ENCODE peak calls at places on chromosomes 1 and 21, in seven cellular contexts. T is HCT116, Q is HepG2, V is K562, F is SK-N-SH, N is GM12878, C is H1. B is an unnamed sample.

GRCh38 chr21:45308211-45309068 is 20.7 kb upstream of the POFUT2 start:
- DNase-seq in C (no peak), F (no peak), T (no peak), V (no peak), Q (peak; percentile 87), N (no peak), B (no peak)

GRCh38 chr21:22585558-22585957 is 1587.3 kb downstream of the NCAM2 start:
- DNase-seq in T (no peak), Q (no peak), F (no peak), V (no peak), C (no peak), N (no peak), B (no peak)

GRCh38 chr1:4485398-4485797 is 169.0 kb upstream of the AJAP1 start:
- DNase-seq in C (no peak), V (no peak), T (no peak), N (no peak), Q (no peak), F (peak; percentile 41), B (no peak)

GRCh38 chr21:26332873-26333272 is 162.3 kb upstream of the APP start:
- DNase-seq in V (no peak), F (no peak), C (no peak), T (no peak), Q (no peak), N (no peak), B (no peak)

GRCh38 chr1:22609291-22609690 is 27.1 kb upstream of the C1QA start:
- DNase-seq in C (no peak), V (no peak), N (no peak), Q (no peak), F (no peak), T (no peak), B (no peak)

GRCh38 chr1:172670316-172670715 is 11.4 kb downstream of the FASLG start:
- DNase-seq in T (no peak), F (no peak), C (no peak), Q (no peak), V (no peak), N (no peak), B (no peak)

GRCh38 chr1:26372039-26372438 is 511 bp downstream of the ZNF683 start:
- DNase-seq in T (no peak), V (no peak), N (no peak), Q (no peak), F (no peak), C (no peak), B (no peak)

GRCh38 chr1:205458777-205459566 is 3.1 kb upstream of the BLACAT1 start:
- DNase-seq in N (no peak), Q (peak; percentile 34), C (peak; percentile 80), V (peak; percentile 58), T (no peak), F (no peak), B (peak; percentile 94)

GRCh38 chr1:173095632-173096031 is 44.9 kb upstream of the TNFSF18 start:
- DNase-seq in Q (no peak), N (no peak), C (no peak), T (no peak), V (no peak), F (no peak), B (no peak)

GRCh38 chr1:196260267-196260666 is 348.0 kb downstream of the KCNT2 start:
- DNase-seq in Q (no peak), T (no peak), V (no peak), F (no peak), N (no peak), C (no peak), B (no peak)

GRCh38 chr1:93708734-93709481 is 27.3 kb upstream of the BCAR3 start:
- DNase-seq in V (no peak), N (no peak), T (no peak), Q (no peak), C (no peak), F (peak; percentile 81), B (no peak)

GRCh38 chr1:236089046-236089773 is 24.3 kb upstream of the NID1 start:
- DNase-seq in F (no peak), Q (no peak), N (no peak), T (no peak), C (no peak), V (no peak), B (no peak)

GRCh38 chr1:201140235-201140940 is 13.4 kb upstream of the ASCL5 start:
- DNase-seq in Q (peak; percentile 33), C (no peak), T (no peak), V (no peak), N (no peak), F (no peak), B (no peak)

GRCh38 chr1:39084191-39084590 is 58.0 kb downstream of the NDUFS5 start:
- DNase-seq in F (no peak), T (no peak), N (no peak), V (no peak), C (no peak), Q (no peak), B (no peak)
- TF ChIP-seq JUND in F (no peak), T (no peak), N (no peak), V (no peak), C (no peak), Q (no peak), B (no peak)

GRCh38 chr1:152497273-152497672 is 13.3 kb upstream of the LCE5A start:
- DNase-seq in C (no peak), T (no peak), N (no peak), Q (peak; percentile 20), F (no peak), V (peak; percentile 22), B (peak; percentile 81)

DNA sequence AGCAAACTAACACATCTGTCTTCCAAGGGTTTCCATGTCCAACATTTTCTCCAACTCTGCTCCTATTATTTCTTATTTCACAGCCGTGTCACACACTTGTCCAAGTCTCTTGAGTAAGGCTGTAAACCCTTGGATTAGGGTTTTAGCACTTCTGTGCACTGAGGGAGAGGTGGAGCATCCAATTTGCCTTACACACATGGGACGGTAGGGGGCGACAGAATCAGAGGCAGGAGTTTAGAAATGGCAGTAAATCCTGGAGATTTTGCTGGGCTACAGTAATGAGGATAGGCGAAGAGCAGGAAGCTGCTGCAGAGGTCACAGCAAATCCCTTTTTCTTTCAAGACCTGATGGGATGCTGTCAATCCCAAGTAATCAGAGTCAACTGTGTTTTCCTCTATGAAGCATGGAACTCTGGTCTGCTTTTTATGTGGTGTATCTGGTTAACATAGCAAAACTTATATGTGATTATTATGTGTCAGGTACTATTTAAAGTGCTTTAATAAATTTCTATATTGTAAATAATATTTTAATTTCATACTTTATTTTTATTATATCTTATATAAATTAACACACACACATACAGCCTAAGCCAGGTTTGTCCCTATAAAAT is 15.4 kb upstream of the LCE5A start:
- DNase-seq in V (peak; percentile 47), Q (peak; percentile 21), F (peak; percentile 47), N (no peak), T (no peak), C (no peak), B (no peak)
- TF ChIP-seq JUND in V (no peak), Q (no peak), F (no peak), N (no peak), T (no peak), C (no peak), B (no peak)

GRCh38 chr1:66676616-66677298 is 75.5 kb upstream of the DYNLT5 start:
- DNase-seq in T (no peak), V (no peak), N (no peak), F (no peak), C (no peak), Q (no peak), B (no peak)
- TF ChIP-seq JUND in T (no peak), V (no peak), N (no peak), F (peak; percentile 22), C (no peak), Q (no peak), B (no peak)

DNA sequence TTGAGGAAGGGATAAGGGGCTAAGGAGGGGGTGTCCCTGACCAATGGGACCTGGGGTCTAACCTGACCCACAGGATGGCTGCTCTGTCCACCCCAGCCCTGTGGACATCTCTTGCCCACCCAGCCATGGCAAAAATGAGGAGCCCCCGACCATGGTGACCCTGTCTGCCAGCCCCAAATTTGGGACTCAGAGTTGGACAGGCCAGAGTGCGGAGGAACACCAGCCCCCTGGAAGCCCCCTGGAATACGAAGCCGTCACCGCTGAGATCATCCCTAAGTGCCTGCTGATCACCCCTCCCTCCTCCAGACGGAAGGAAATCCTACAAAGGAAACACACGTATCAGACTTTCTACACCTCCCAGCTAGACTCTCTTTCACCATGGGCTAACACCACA is 119.3 kb downstream of the SIK1 start:
- DNase-seq in T (no peak), N (no peak), Q (no peak), F (no peak), V (no peak), C (no peak), B (no peak)
- TF ChIP-seq JUND in T (no peak), N (no peak), Q (no peak), F (no peak), V (no peak), C (no peak), B (no peak)